ENCODE peak calls at places on chromosome 10, in eight cellular contexts. P is CD4-positive, alpha-beta T cell; H is brain microvascular endothelial cell; J is CD8-positive, alpha-beta T cell; O is IMR-90; X is transverse colon; C is cardiac fibroblast; I is fibroblast of mammary gland. A is an unnamed sample.

GRCh38 chr10:21924511-21924910 is 79.0 kb downstream of the DNAJC1 start:
- DNase-seq in P (no peak), H (no peak), J (no peak), O (no peak), X (no peak), C (no peak), I (no peak), A (no peak)

GRCh38 chr10:130541090-130541489 is 404.9 kb downstream of the GLRX3 start:
- DNase-seq in P (no peak), H (no peak), J (no peak), O (no peak), X (no peak), C (no peak), I (no peak), A (no peak)

GRCh38 chr10:33263453-33263852 is 71.0 kb downstream of the NRP1 start:
- DNase-seq in P (no peak), H (no peak), J (no peak), O (peak; percentile 39), X (no peak), C (peak; percentile 72), I (peak; percentile 77), A (no peak)

GRCh38 chr10:8128511-8128910 is 74.0 kb downstream of the GATA3 start:
- DNase-seq in P (no peak), H (no peak), J (no peak), O (no peak), X (no peak), C (no peak), I (no peak), A (no peak)

GRCh38 chr10:11434323-11434722 is 177.1 kb downstream of the USP6NL start:
- DNase-seq in P (no peak), H (no peak), J (no peak), O (no peak), X (no peak), C (no peak), I (no peak), A (peak; percentile 23)

GRCh38 chr10:14952851-14953451 is 945 bp downstream of the DCLRE1C start:
- DNase-seq in P (no peak), H (no peak), J (no peak), O (peak; percentile 16), X (no peak), C (no peak), I (no peak), A (peak; percentile 43)

GRCh38 chr10:60006046-60006445 is 99.7 kb upstream of the CCDC6 start:
- DNase-seq in P (no peak), H (no peak), J (no peak), O (no peak), X (no peak), C (peak; percentile 14), I (peak; percentile 37), A (no peak)

GRCh38 chr10:4034907-4035581 is 250.0 kb upstream of the KLF6 start:
- DNase-seq in P (no peak), H (peak; percentile 41), J (no peak), O (peak; percentile 41), X (peak; percentile 22), C (peak; percentile 61), I (peak; percentile 47), A (no peak)

GRCh38 chr10:58436071-58436470 is 50.9 kb downstream of the TFAM start:
- DNase-seq in P (no peak), H (peak; percentile 45), J (peak; percentile 20), O (no peak), X (no peak), C (peak; percentile 59), I (peak; percentile 24), A (peak; percentile 5)

GRCh38 chr10:53233759-53234158 is 461.2 kb upstream of the MBL2 start:
- DNase-seq in P (no peak), H (no peak), J (no peak), O (no peak), X (no peak), C (no peak), I (no peak), A (no peak)

GRCh38 chr10:131211965-131212619 is 99.4 kb downstream of the TCERG1L start:
- DNase-seq in P (no peak), H (no peak), J (no peak), O (no peak), X (no peak), C (no peak), I (no peak), A (no peak)

GRCh38 chr10:70193391-70193844 is 23.1 kb upstream of the SAR1A start:
- DNase-seq in P (no peak), H (no peak), J (no peak), O (no peak), X (no peak), C (peak; percentile 59), I (peak; percentile 81), A (no peak)

GRCh38 chr10:6516877-6517276 is 63.2 kb downstream of the PRKCQ start:
- DNase-seq in P (no peak), H (no peak), J (peak; percentile 34), O (no peak), X (no peak), C (no peak), I (no peak), A (no peak)

GRCh38 chr10:59838390-59838789 is 68.0 kb downstream of the CCDC6 start:
- DNase-seq in P (no peak), H (no peak), J (no peak), O (no peak), X (no peak), C (no peak), I (no peak), A (no peak)

DNA sequence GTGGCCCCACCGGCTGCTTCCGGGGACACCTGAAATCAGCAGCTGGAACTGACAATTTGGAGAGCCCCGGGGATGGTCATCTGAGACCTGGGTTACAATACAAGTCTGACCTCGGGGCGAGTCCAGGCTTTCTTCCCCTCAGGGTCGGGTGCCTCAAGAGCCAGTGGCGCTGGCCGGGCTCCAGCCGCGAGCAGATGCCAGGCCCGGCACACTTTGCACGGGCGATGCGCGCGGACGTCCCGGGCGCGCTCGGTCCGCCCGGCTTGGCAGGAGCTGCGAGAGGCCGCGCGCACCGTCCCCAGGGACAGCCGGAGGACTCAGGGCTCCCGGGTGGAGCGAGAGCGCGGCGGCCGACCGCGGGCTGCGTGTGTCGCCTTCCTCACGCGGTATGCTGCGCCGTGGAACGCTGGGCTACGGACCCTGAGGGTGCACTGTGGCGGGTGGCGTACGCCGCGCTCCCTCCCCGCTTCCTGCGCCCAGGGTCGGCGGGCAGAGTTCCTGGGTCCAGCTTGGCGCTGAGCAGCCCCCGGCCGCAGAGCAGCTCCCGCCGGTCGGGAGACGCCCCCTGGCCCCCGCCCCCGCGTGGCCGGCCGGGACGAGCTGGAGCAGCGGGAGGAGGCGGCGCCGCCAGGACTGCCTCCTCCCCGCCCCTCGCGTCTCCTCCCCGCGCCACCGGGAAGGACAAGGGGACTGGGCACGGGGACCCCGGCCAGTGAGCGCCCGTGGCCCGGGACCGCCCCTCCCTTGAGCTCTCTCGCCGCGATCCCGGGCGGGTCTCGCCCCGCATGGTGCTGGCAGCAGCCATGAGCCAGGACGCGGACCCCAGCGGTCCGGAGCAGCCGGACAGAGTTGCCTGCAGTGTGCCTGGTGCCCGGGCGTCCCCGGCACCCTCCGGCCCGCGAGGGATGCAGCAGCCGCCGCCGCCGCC is at the start of gene RBM20:
- DNase-seq in P (no peak), H (no peak), J (no peak), O (no peak), X (peak; percentile 9), C (peak; percentile 37), I (no peak), A (peak; percentile 60)
- TF ChIP-seq CTCF in P (no peak), H (no peak), J (no peak), O (no peak), X (no peak), C (no peak), I (no peak), A (no peak)

DNA sequence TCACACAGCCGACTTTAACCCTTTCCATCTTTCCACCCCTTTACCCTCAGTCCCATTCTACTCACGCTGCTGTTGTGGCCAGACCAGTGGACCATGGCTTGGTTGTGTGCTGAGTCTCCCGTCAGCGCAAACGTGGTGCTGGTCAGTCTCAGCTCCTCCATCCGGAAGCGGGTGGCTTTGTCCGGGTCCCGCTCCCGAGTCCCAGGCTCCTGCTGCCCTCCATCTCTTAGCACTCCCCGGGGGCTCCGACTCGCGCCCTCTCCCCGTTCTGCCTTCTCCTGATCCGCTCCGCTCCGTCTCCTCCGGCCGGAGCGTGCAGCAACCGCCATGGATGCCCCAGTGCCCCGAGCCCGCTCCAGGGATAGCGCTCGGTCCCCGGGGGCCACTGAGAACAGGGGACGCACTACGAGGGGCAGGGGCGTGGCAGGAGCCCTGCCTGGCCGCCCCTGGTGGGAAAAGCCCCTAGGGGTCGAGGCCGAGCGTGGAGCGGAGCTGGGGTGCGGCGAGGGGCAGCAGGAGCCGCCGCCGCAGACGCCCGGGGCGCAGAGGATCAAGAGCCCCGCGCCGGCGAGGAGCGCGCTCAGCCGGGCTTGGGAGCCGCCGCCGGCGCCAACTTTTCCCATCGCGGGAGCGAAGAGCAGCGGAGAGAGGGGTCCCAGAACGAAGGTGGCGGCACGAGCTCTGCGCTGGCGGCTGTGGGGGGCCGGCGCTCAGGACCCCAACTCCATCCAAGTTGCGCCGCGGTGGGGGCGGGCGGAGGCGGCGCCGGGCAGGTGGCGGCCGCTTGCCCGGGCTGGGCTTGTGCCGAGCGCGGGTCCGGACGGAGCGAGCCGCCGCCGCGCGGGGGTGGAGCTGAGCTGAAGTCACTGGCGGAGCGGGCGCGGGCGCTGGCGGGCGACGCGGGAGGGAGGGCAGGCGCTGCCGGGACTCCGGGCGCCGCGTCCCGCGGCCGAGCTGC is at the start of gene SORCS1:
- DNase-seq in P (no peak), H (no peak), J (no peak), O (no peak), X (peak; percentile 16), C (no peak), I (no peak), A (no peak)
- TF ChIP-seq CTCF in P (no peak), H (no peak), J (no peak), O (no peak), X (no peak), C (no peak), I (no peak), A (no peak)

GRCh38 chr10:74576586-74576985 is 249.8 kb upstream of the KAT6B start:
- DNase-seq in P (no peak), H (no peak), J (no peak), O (no peak), X (no peak), C (no peak), I (no peak), A (no peak)
- TF ChIP-seq CTCF in P (no peak), H (no peak), J (no peak), O (no peak), X (no peak), C (no peak), I (no peak), A (no peak)

GRCh38 chr10:127735723-127736221 is 1.2 kb upstream of the FOXI2 start:
- DNase-seq in P (no peak), H (no peak), J (no peak), O (no peak), X (no peak), C (no peak), I (no peak), A (no peak)

GRCh38 chr10:127736915-127737562 is at the start of gene FOXI2:
- DNase-seq in P (no peak), H (no peak), J (no peak), O (no peak), X (no peak), C (no peak), I (no peak), A (no peak)

GRCh38 chr10:127735156-127735555 is 1.8 kb upstream of the FOXI2 start:
- DNase-seq in P (no peak), H (no peak), J (no peak), O (no peak), X (no peak), C (no peak), I (no peak), A (no peak)

GRCh38 chr10:127737563-127738511 is 852 bp downstream of the FOXI2 start:
- DNase-seq in P (no peak), H (no peak), J (no peak), O (no peak), X (no peak), C (no peak), I (no peak), A (no peak)

GRCh38 chr10:127736222-127736914 is 617 bp upstream of the FOXI2 start:
- DNase-seq in P (no peak), H (no peak), J (no peak), O (no peak), X (no peak), C (no peak), I (no peak), A (no peak)
- TF ChIP-seq CTCF in P (no peak), H (no peak), J (no peak), O (no peak), X (no peak), C (no peak), I (no peak), A (no peak)